ENCODE peak calls at places on chromosomes 1 and 21, in nine cellular contexts. One of them, this sample, is unnamed.
A peak's percentile ranks its signal among the peaks of the same experiment; 100 is the strongest.

GRCh38 chr1:145978860-145979745 is 14.6 kb downstream of the POLR3GL start:
- DNase-seq in GM20000: peak; percentile 89
- DNase-seq in CD4-positive, alpha-beta T cell: peak; percentile 45
- DNase-seq in astrocyte: peak; percentile 100
- DNase-seq in psoas muscle: peak; percentile 90
- DNase-seq in A549: no peak
- DNase-seq in fibroblast of lung: peak; percentile 100
- DNase-seq in fibroblast of mammary gland: peak; percentile 100
- DNase-seq in heart left ventricle: peak; percentile 95
- DNase-seq in this sample: peak; percentile 95

GRCh38 chr21:40070871-40071270 is 203.6 kb downstream of the PCP4 start:
- DNase-seq in GM20000: no peak
- DNase-seq in CD4-positive, alpha-beta T cell: no peak
- DNase-seq in astrocyte: no peak
- DNase-seq in psoas muscle: no peak
- DNase-seq in A549: no peak
- DNase-seq in fibroblast of lung: no peak
- DNase-seq in fibroblast of mammary gland: no peak
- DNase-seq in heart left ventricle: no peak
- DNase-seq in this sample: no peak

GRCh38 chr1:98766241-98766640 is 104.7 kb downstream of the SNX7 start:
- DNase-seq in GM20000: peak; percentile 2
- DNase-seq in CD4-positive, alpha-beta T cell: no peak
- DNase-seq in astrocyte: no peak
- DNase-seq in psoas muscle: no peak
- DNase-seq in A549: no peak
- DNase-seq in fibroblast of lung: no peak
- DNase-seq in fibroblast of mammary gland: no peak
- DNase-seq in heart left ventricle: no peak
- DNase-seq in this sample: no peak

GRCh38 chr1:161487483-161487827 is 17.8 kb upstream of the FCGR2A start:
- DNase-seq in GM20000: no peak
- DNase-seq in CD4-positive, alpha-beta T cell: no peak
- DNase-seq in astrocyte: peak; percentile 37
- DNase-seq in psoas muscle: no peak
- DNase-seq in A549: no peak
- DNase-seq in fibroblast of lung: peak; percentile 39
- DNase-seq in fibroblast of mammary gland: peak; percentile 87
- DNase-seq in heart left ventricle: peak; percentile 62
- DNase-seq in this sample: no peak

GRCh38 chr1:33656467-33656866 is 184.0 kb downstream of the ZSCAN20 start:
- DNase-seq in GM20000: no peak
- DNase-seq in CD4-positive, alpha-beta T cell: no peak
- DNase-seq in astrocyte: no peak
- DNase-seq in psoas muscle: no peak
- DNase-seq in A549: no peak
- DNase-seq in fibroblast of lung: no peak
- DNase-seq in fibroblast of mammary gland: no peak
- DNase-seq in heart left ventricle: no peak
- DNase-seq in this sample: peak; percentile 78

GRCh38 chr1:4315202-4315601 is 339.2 kb upstream of the AJAP1 start:
- DNase-seq in GM20000: no peak
- DNase-seq in CD4-positive, alpha-beta T cell: no peak
- DNase-seq in astrocyte: no peak
- DNase-seq in psoas muscle: no peak
- DNase-seq in A549: no peak
- DNase-seq in fibroblast of lung: no peak
- DNase-seq in fibroblast of mammary gland: no peak
- DNase-seq in heart left ventricle: no peak
- DNase-seq in this sample: no peak

GRCh38 chr1:7109901-7110300 is 324.6 kb downstream of the CAMTA1 start:
- DNase-seq in GM20000: no peak
- DNase-seq in CD4-positive, alpha-beta T cell: no peak
- DNase-seq in astrocyte: no peak
- DNase-seq in psoas muscle: no peak
- DNase-seq in A549: no peak
- DNase-seq in fibroblast of lung: no peak
- DNase-seq in fibroblast of mammary gland: no peak
- DNase-seq in heart left ventricle: no peak
- DNase-seq in this sample: no peak

GRCh38 chr1:42922687-42923366 is 35.8 kb downstream of the SLC2A1 start:
- DNase-seq in GM20000: peak; percentile 87
- DNase-seq in CD4-positive, alpha-beta T cell: peak; percentile 38
- DNase-seq in astrocyte: peak; percentile 60
- DNase-seq in psoas muscle: no peak
- DNase-seq in A549: peak; percentile 73
- DNase-seq in fibroblast of lung: peak; percentile 61
- DNase-seq in fibroblast of mammary gland: peak; percentile 71
- DNase-seq in heart left ventricle: no peak
- DNase-seq in this sample: no peak

GRCh38 chr21:45529785-45530422 is 12.3 kb downstream of the SLC19A1 start:
- DNase-seq in GM20000: no peak
- DNase-seq in CD4-positive, alpha-beta T cell: no peak
- DNase-seq in astrocyte: no peak
- DNase-seq in psoas muscle: no peak
- DNase-seq in A549: no peak
- DNase-seq in fibroblast of lung: no peak
- DNase-seq in fibroblast of mammary gland: no peak
- DNase-seq in heart left ventricle: no peak
- DNase-seq in this sample: no peak

GRCh38 chr1:65265296-65266271 is 43.8 kb upstream of the DNAJC6 start:
- DNase-seq in GM20000: peak; percentile 38
- DNase-seq in CD4-positive, alpha-beta T cell: no peak
- DNase-seq in astrocyte: peak; percentile 12
- DNase-seq in psoas muscle: no peak
- DNase-seq in A549: no peak
- DNase-seq in fibroblast of lung: peak; percentile 34
- DNase-seq in fibroblast of mammary gland: peak; percentile 38
- DNase-seq in heart left ventricle: peak; percentile 43
- DNase-seq in this sample: no peak

GRCh38 chr1:33433509-33434362 is 2.8 kb upstream of the PHC2 start:
- DNase-seq in GM20000: no peak
- DNase-seq in CD4-positive, alpha-beta T cell: no peak
- DNase-seq in astrocyte: peak; percentile 98
- DNase-seq in psoas muscle: peak; percentile 48
- DNase-seq in A549: peak; percentile 16
- DNase-seq in fibroblast of lung: peak; percentile 100
- DNase-seq in fibroblast of mammary gland: peak; percentile 100
- DNase-seq in heart left ventricle: peak; percentile 32
- DNase-seq in this sample: no peak

GRCh38 chr1:89659322-89660061 is 26.6 kb downstream of the LRRC8C start:
- DNase-seq in GM20000: no peak
- DNase-seq in CD4-positive, alpha-beta T cell: no peak
- DNase-seq in astrocyte: no peak
- DNase-seq in psoas muscle: no peak
- DNase-seq in A549: no peak
- DNase-seq in fibroblast of lung: no peak
- DNase-seq in fibroblast of mammary gland: peak; percentile 44
- DNase-seq in heart left ventricle: no peak
- DNase-seq in this sample: no peak

GRCh38 chr1:92486251-92487077 is at the start of gene GFI1:
- DNase-seq in GM20000: peak; percentile 77
- DNase-seq in CD4-positive, alpha-beta T cell: no peak
- DNase-seq in astrocyte: no peak
- DNase-seq in psoas muscle: peak; percentile 34
- DNase-seq in A549: no peak
- DNase-seq in fibroblast of lung: peak; percentile 15
- DNase-seq in fibroblast of mammary gland: no peak
- DNase-seq in heart left ventricle: peak; percentile 25
- DNase-seq in this sample: no peak

GRCh38 chr1:6126521-6127067 is 53.5 kb downstream of the CHD5 start:
- DNase-seq in GM20000: no peak
- DNase-seq in CD4-positive, alpha-beta T cell: no peak
- DNase-seq in astrocyte: no peak
- DNase-seq in psoas muscle: no peak
- DNase-seq in A549: no peak
- DNase-seq in fibroblast of lung: no peak
- DNase-seq in fibroblast of mammary gland: no peak
- DNase-seq in heart left ventricle: no peak
- DNase-seq in this sample: no peak

DNA sequence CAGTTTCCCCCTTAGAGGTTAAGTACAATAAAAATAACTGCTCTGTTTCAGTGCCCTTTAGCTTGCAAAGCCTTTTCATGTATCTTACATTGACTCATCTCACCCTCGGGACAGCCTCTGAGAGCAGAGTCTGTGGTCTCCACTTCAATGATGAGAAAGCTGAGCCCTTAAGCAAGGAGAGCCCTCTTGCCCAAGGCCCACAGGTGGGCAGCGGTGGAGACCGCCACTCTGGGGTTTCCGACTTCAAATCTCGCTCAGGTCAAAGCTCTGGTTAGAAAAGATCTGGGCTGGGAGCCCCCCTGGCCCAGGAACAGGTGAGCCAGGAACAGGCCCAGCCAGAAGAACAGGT is 4.3 kb upstream of the PMVK start:
- DNase-seq in GM20000: peak; percentile 45
- DNase-seq in CD4-positive, alpha-beta T cell: no peak
- DNase-seq in astrocyte: no peak
- DNase-seq in psoas muscle: no peak
- DNase-seq in A549: no peak
- DNase-seq in fibroblast of lung: no peak
- DNase-seq in fibroblast of mammary gland: peak; percentile 30
- DNase-seq in heart left ventricle: no peak
- DNase-seq in this sample: no peak
- TF ChIP-seq CTCF in GM20000: no peak
- TF ChIP-seq CTCF in CD4-positive, alpha-beta T cell: no peak
- TF ChIP-seq CTCF in astrocyte: no peak
- TF ChIP-seq CTCF in psoas muscle: no peak
- TF ChIP-seq CTCF in A549: no peak
- TF ChIP-seq CTCF in fibroblast of lung: no peak
- TF ChIP-seq CTCF in fibroblast of mammary gland: no peak
- TF ChIP-seq CTCF in heart left ventricle: no peak
- TF ChIP-seq CTCF in this sample: no peak

DNA sequence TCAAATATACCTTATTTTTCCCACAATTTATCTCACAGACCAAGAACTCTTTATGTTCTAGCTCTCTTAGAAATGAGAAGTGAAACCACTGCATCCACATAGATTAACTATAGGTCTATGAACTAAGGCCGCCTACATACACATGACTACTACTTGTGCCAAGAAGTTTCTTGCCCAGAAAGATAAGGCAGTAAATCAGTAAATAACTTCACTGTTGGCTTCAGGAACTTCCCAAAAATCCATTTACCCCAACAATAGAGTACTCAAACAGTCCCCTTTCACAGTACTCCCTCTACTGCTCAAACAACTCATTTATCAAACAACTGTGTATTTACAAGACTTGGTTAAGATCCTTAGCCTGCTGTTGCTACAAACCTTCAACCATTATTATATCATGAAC is 96.5 kb downstream of the NME7 start:
- DNase-seq in GM20000: peak; percentile 11
- DNase-seq in CD4-positive, alpha-beta T cell: no peak
- DNase-seq in astrocyte: no peak
- DNase-seq in psoas muscle: no peak
- DNase-seq in A549: no peak
- DNase-seq in fibroblast of lung: peak; percentile 31
- DNase-seq in fibroblast of mammary gland: no peak
- DNase-seq in heart left ventricle: no peak
- DNase-seq in this sample: no peak
- TF ChIP-seq CTCF in GM20000: no peak
- TF ChIP-seq CTCF in CD4-positive, alpha-beta T cell: no peak
- TF ChIP-seq CTCF in astrocyte: no peak
- TF ChIP-seq CTCF in psoas muscle: no peak
- TF ChIP-seq CTCF in A549: no peak
- TF ChIP-seq CTCF in fibroblast of lung: no peak
- TF ChIP-seq CTCF in fibroblast of mammary gland: no peak
- TF ChIP-seq CTCF in heart left ventricle: peak; percentile 27
- TF ChIP-seq CTCF in this sample: peak; percentile 21

DNA sequence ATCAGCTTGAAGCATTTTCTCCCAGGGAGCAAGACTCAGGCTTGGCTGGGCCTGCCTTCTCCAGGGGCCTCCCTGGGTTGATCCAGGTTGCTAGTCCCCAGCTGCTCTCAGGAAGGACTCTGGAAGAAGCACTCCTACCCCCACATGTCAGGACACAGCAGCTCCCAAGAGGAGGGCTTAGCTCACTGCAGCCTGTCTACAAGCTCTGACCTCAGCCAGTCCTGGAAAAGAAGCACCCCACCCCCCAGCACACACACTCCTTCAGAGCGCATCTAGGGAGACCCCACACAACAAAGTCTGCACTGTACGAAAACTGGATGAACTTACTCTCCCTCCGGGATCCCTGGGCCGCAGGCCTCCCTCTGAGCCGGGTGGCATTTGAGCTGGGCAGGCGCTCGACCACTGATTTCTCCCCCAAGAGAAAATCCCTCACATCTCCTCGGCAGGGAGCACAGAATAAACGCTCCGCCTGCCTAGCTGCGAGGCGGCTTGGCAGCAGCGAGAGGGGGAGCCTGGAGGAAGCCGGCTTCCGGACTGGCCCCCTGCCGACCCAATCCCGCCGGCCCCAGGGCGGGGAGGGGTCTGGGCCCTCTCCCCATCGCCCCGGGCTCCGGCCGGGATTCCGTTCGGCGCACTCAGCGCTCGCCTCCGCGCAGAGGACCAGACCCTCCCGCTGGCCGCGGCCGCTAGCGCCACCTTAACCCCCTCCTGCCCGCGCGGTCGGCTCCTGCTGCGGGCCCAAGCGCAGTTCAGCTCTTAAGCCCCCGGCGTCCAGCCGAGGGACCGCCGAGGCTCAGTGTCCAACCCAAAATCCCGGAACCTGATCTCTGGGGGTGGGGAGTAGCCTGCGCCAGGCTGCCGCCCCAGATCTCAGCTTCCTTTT is at the start of gene KCNA2:
- DNase-seq in GM20000: peak; percentile 43
- DNase-seq in CD4-positive, alpha-beta T cell: no peak
- DNase-seq in astrocyte: peak; percentile 2
- DNase-seq in psoas muscle: peak; percentile 37
- DNase-seq in A549: no peak
- DNase-seq in fibroblast of lung: no peak
- DNase-seq in fibroblast of mammary gland: no peak
- DNase-seq in heart left ventricle: peak; percentile 50
- DNase-seq in this sample: no peak
- TF ChIP-seq CTCF in GM20000: no peak
- TF ChIP-seq CTCF in CD4-positive, alpha-beta T cell: no peak
- TF ChIP-seq CTCF in astrocyte: no peak
- TF ChIP-seq CTCF in psoas muscle: no peak
- TF ChIP-seq CTCF in A549: no peak
- TF ChIP-seq CTCF in fibroblast of lung: no peak
- TF ChIP-seq CTCF in fibroblast of mammary gland: no peak
- TF ChIP-seq CTCF in heart left ventricle: no peak
- TF ChIP-seq CTCF in this sample: no peak

GRCh38 chr1:46691997-46692790 is 20.5 kb downstream of the TEX38 start:
- DNase-seq in GM20000: no peak
- DNase-seq in CD4-positive, alpha-beta T cell: no peak
- DNase-seq in astrocyte: peak; percentile 16
- DNase-seq in psoas muscle: peak; percentile 17
- DNase-seq in A549: no peak
- DNase-seq in fibroblast of lung: peak; percentile 12
- DNase-seq in fibroblast of mammary gland: no peak
- DNase-seq in heart left ventricle: no peak
- DNase-seq in this sample: no peak
- TF ChIP-seq CTCF in GM20000: no peak
- TF ChIP-seq CTCF in CD4-positive, alpha-beta T cell: no peak
- TF ChIP-seq CTCF in astrocyte: peak; percentile 31
- TF ChIP-seq CTCF in psoas muscle: no peak
- TF ChIP-seq CTCF in A549: no peak
- TF ChIP-seq CTCF in fibroblast of lung: no peak
- TF ChIP-seq CTCF in fibroblast of mammary gland: peak; percentile 32
- TF ChIP-seq CTCF in heart left ventricle: no peak
- TF ChIP-seq CTCF in this sample: no peak